ENCODE peak calls at places on chromosomes 16 and 17, in nine cellular contexts. F, L, X, Z, I, R, Y, A and P are unnamed samples. For H3K27me3, the result is how much of the 10 kb centered on the place peaks cover.

GRCh38 chr17:74566132-74566753 is 1.1 kb downstream of the CD300H start:
- DNase-seq in F (peak), L (peak), X (no peak), Z (peak), I (no peak), R (no peak), Y (peak), A (peak), P (no peak)

GRCh38 chr17:10761281-10761680 is 31.5 kb upstream of the TMEM220 start:
- DNase-seq in F (no peak), L (no peak), X (no peak), Z (no peak), I (no peak), R (no peak), Y (no peak), A (no peak), P (no peak)

GRCh38 chr16:15915555-15916081 is 27.2 kb upstream of the CEP20 start:
- DNase-seq in F (no peak), L (no peak), X (no peak), Z (peak), I (no peak), R (no peak), Y (no peak), A (no peak), P (no peak)

GRCh38 chr17:12445331-12445730 is 220.4 kb upstream of the MYOCD start:
- DNase-seq in F (no peak), L (no peak), X (no peak), Z (no peak), I (no peak), R (no peak), Y (no peak), A (no peak), P (no peak)

GRCh38 chr16:89099905-89100304 is 6.3 kb downstream of the ACSF3 start:
- DNase-seq in F (no peak), L (no peak), X (no peak), Z (peak), I (no peak), R (no peak), Y (no peak), A (no peak), P (no peak)

GRCh38 chr17:79931517-79932309 is 92.5 kb upstream of the CBX4 start:
- DNase-seq in F (no peak), L (no peak), X (no peak), Z (no peak), I (no peak), R (no peak), Y (no peak), A (no peak), P (no peak)

GRCh38 chr16:84360170-84360569 is 8.2 kb upstream of the ATP2C2 start:
- DNase-seq in F (no peak), L (no peak), X (no peak), Z (no peak), I (no peak), R (no peak), Y (no peak), A (no peak), P (no peak)

GRCh38 chr17:17504341-17505140 is 8.3 kb upstream of the RASD1 start:
- DNase-seq in F (no peak), L (no peak), X (no peak), Z (no peak), I (no peak), R (no peak), Y (no peak), A (no peak), P (no peak)

GRCh38 chr17:49442051-49442450 is 27.4 kb upstream of the PHB1 start:
- DNase-seq in F (no peak), L (no peak), X (no peak), Z (no peak), I (no peak), R (no peak), Y (no peak), A (no peak), P (no peak)

GRCh38 chr17:75650874-75651273 is 16.1 kb downstream of the RECQL5 start:
- DNase-seq in F (no peak), L (no peak), X (no peak), Z (no peak), I (no peak), R (no peak), Y (no peak), A (no peak), P (no peak)

GRCh38 chr17:83074696-83075223 is 4.6 kb upstream of the METRNL start:
- DNase-seq in F (no peak), L (no peak), X (no peak), Z (no peak), I (no peak), R (no peak), Y (no peak), A (no peak), P (no peak)

GRCh38 chr17:75877752-75878173 is 618 bp downstream of the TRIM47 start:
- DNase-seq in F (peak), L (peak), X (peak), Z (peak), I (no peak), R (no peak), Y (peak), A (peak), P (peak)

GRCh38 chr16:67294171-67294757 is 14.9 kb downstream of the PLEKHG4 start:
- DNase-seq in F (no peak), L (no peak), X (no peak), Z (no peak), I (no peak), R (no peak), Y (no peak), A (no peak), P (no peak)

GRCh38 chr17:70254735-70255460 is 85.6 kb downstream of the KCNJ2 start:
- DNase-seq in F (no peak), L (no peak), X (no peak), Z (no peak), I (no peak), R (no peak), Y (no peak), A (no peak), P (no peak)

GRCh38 chr16:23835390-23836077 is at the start of gene PRKCB:
- DNase-seq in F (peak), L (peak), X (peak), Z (peak), I (no peak), R (no peak), Y (peak), A (peak), P (peak)

GRCh38 chr17:50425682-50426471 is at the start of gene ACSF2:
- DNase-seq in F (peak), L (peak), X (peak), Z (peak), I (no peak), R (no peak), Y (peak), A (peak), P (peak)

GRCh38 chr17:30821751-30822723 is 2.5 kb downstream of the CRLF3 start:
- DNase-seq in F (no peak), L (no peak), X (no peak), Z (no peak), I (no peak), R (no peak), Y (peak), A (no peak), P (no peak)

GRCh38 chr16:66703359-66704215 is 7.0 kb upstream of the CMTM4 start:
- DNase-seq in F (no peak), L (no peak), X (no peak), Z (no peak), I (no peak), R (no peak), Y (no peak), A (no peak), P (no peak)

GRCh38 chr17:1957037-1957436 is 68.1 kb downstream of the RTN4RL1 start:
- DNase-seq in F (no peak), L (no peak), X (no peak), Z (no peak), I (no peak), R (peak), Y (no peak), A (no peak), P (no peak)

GRCh38 chr16:86892509-86892908 is 314.2 kb downstream of the FOXL1 start:
- DNase-seq in F (no peak), L (peak), X (no peak), Z (no peak), I (no peak), R (no peak), Y (no peak), A (no peak), P (no peak)

GRCh38 chr16:31428638-31429247 is 583 bp upstream of the COX6A2 start:
- DNase-seq in F (no peak), L (no peak), X (no peak), Z (no peak), I (no peak), R (no peak), Y (no peak), A (no peak), P (no peak)

GRCh38 chr16:13767215-13767614 is 152.7 kb upstream of the ERCC4 start:
- DNase-seq in F (no peak), L (peak), X (no peak), Z (no peak), I (no peak), R (no peak), Y (peak), A (peak), P (no peak)
- TF ChIP-seq CTCF in F (no peak), L (peak), X (peak), Z (no peak), I (no peak), R (no peak), Y (peak), A (peak), P (no peak)

DNA sequence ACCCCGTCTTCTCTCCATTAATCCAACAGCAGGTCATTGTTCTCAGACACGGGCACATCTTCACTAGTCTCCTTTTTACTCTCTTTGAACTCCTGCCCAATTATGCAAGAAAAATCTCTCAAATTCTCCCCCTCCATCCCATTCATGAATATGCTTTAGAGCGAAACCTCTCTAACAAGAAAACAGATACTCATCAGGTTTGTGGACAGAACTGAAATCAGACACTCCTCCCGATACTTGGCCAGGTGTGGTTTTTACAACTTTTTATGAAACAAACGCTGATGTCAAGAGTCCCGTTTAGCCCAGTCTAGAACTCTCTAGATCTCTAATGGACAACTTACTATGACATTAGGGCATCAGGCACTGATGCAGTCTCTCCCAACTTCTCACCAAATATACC is 40.9 kb downstream of the PIK3R5 start:
- DNase-seq in F (no peak), L (no peak), X (no peak), Z (no peak), I (no peak), R (no peak), Y (no peak), A (no peak), P (peak)
- H3K27me3 ChIP-seq in F (under half), L (under half), X (under half), Z (under half), I (under half), R (under half), Y (under half), A (under half), P (under half)

GRCh38 chr17:78919816-78920516 is 5.2 kb downstream of the TIMP2 start:
- DNase-seq in F (no peak), L (no peak), X (no peak), Z (no peak), I (no peak), R (no peak), Y (no peak), A (no peak), P (no peak)
- H3K4me3 ChIP-seq in F (no peak), L (no peak), X (no peak), Z (no peak), I (no peak), R (peak), Y (no peak), A (no peak), P (no peak)

DNA sequence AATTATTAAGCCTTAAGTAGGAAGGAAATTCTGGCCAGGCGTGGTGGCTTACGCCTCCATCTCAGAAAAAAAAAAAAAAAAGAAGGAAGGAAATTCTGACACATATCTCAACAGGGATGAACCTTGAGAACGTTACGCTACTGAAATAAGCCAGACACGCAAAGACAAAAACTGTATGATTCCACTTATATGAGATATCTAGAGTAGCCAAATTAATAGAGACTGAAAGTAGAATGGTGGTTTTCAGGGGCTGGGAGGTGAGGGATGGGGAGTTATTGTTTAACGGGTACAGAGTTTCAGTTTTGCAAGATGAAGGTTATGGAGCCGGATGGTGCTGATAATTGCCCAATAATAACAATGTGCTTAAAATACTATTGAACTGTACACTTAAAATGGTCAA is 16.2 kb upstream of the HNF1B start:
- DNase-seq in F (no peak), L (no peak), X (no peak), Z (peak), I (no peak), R (no peak), Y (no peak), A (no peak), P (no peak)
- TF ChIP-seq CTCF in F (no peak), L (no peak), X (no peak), Z (no peak), I (no peak), R (no peak), Y (no peak), A (no peak), P (no peak)

DNA sequence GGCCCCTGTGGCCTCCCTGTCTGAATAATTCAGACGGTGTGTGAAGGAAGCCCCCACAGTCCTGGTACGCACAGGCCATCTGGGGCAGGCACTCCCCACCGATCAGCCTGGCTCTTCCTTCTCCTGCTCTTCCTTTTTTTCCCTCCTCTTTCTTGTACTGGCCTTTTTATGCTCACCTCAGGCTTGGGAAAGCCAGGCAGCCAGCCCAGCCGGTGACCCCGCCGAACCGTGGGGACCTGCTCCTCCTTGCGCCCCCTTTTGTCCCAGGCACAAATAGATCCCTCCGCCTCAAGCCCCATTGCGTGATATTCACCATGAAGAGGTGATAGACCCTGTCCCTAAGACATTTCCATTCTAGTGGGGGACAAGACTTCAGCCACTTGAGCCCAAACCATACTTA is 80.2 kb upstream of the BRD7 start:
- DNase-seq in F (no peak), L (no peak), X (peak), Z (no peak), I (no peak), R (no peak), Y (no peak), A (no peak), P (no peak)
- H3K27me3 ChIP-seq in F (under half), L (under half), X (under half), Z (under half), I (under half), R (under half), Y (under half), A (under half), P (under half)

GRCh38 chr16:1676661-1677060 is 1.4 kb upstream of the JPT2 start:
- DNase-seq in F (no peak), L (no peak), X (no peak), Z (no peak), I (no peak), R (no peak), Y (no peak), A (no peak), P (no peak)

GRCh38 chr16:1678500-1679098 is 520 bp downstream of the JPT2 start:
- DNase-seq in F (peak), L (peak), X (peak), Z (peak), I (no peak), R (no peak), Y (peak), A (peak), P (no peak)

GRCh38 chr16:1674751-1675664 is 3.1 kb upstream of the JPT2 start:
- DNase-seq in F (no peak), L (no peak), X (no peak), Z (no peak), I (no peak), R (peak), Y (no peak), A (no peak), P (no peak)

GRCh38 chr16:1677942-1678499 is at the start of gene JPT2:
- DNase-seq in F (peak), L (peak), X (peak), Z (peak), I (peak), R (peak), Y (peak), A (peak), P (peak)

GRCh38 chr16:1677339-1677738 is 740 bp upstream of the JPT2 start:
- DNase-seq in F (no peak), L (no peak), X (no peak), Z (no peak), I (no peak), R (no peak), Y (peak), A (peak), P (no peak)
- H3K4me3 ChIP-seq in F (peak), L (peak), X (peak), Z (no peak), I (no peak), R (no peak), Y (peak), A (peak), P (no peak)

GRCh38 chr16:49458656-49459445 is 85.2 kb downstream of the C16orf78 start:
- DNase-seq in F (no peak), L (no peak), X (peak), Z (no peak), I (no peak), R (no peak), Y (no peak), A (no peak), P (no peak)

GRCh38 chr16:49455991-49456745 is 82.6 kb downstream of the C16orf78 start:
- DNase-seq in F (no peak), L (no peak), X (peak), Z (no peak), I (no peak), R (no peak), Y (no peak), A (no peak), P (no peak)

GRCh38 chr16:49456763-49457162 is 83.2 kb downstream of the C16orf78 start:
- DNase-seq in F (no peak), L (no peak), X (peak), Z (no peak), I (no peak), R (no peak), Y (no peak), A (no peak), P (no peak)

GRCh38 chr16:49458221-49458620 is 84.6 kb downstream of the C16orf78 start:
- DNase-seq in F (no peak), L (no peak), X (peak), Z (no peak), I (no peak), R (no peak), Y (no peak), A (no peak), P (no peak)

DNA sequence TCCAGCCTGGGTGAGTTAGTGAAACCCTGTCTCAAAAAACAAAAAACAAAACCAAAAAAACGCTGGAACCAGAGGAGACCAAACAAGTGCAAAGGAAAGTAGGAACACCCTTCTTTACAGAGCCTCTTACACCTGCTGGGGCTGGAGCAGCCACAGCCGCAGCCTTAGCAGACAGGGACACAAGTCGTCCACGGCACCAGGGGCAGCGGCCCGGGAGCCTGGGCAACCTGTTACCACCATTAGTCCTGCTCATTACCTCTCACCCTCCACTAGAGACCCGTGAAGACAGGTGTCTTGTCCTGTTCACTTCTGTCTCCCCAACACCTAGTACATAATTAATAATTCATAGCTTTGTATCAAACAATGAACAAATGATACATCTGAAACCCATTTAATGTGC is 83.6 kb downstream of the C16orf78 start:
- DNase-seq in F (no peak), L (no peak), X (peak), Z (no peak), I (no peak), R (no peak), Y (no peak), A (no peak), P (no peak)
- TF ChIP-seq CTCF in F (no peak), L (no peak), X (no peak), Z (no peak), I (no peak), R (no peak), Y (no peak), A (no peak), P (no peak)